ENCODE peak calls at places on chromosomes 1 and 21, in four cellular contexts. L, K, A and M are unnamed samples.

GRCh38 chr1:169995993-169996392 is 78.5 kb downstream of the KIFAP3 start:
- DNase-seq in A (no peak), K (no peak), L (no peak), M (no peak)

GRCh38 chr1:68459796-68460195 is 10.0 kb upstream of the RPE65 start:
- DNase-seq in K (no peak), L (no peak), A (peak; percentile 37), M (no peak)

GRCh38 chr1:1599919-1600860 is at the start of gene FNDC10:
- DNase-seq in K (no peak), L (no peak), A (no peak), M (no peak)

GRCh38 chr21:24899138-24899537 is 708.1 kb downstream of the MRPL39 start:
- DNase-seq in A (no peak), K (no peak), L (no peak), M (no peak)

GRCh38 chr1:77095231-77095630 is 124.0 kb downstream of the PIGK start:
- DNase-seq in K (no peak), L (no peak), A (no peak), M (no peak)

GRCh38 chr1:96306809-96307208 is 414.8 kb upstream of the PTBP2 start:
- DNase-seq in L (no peak), K (no peak), A (peak; percentile 71), M (no peak)

GRCh38 chr1:88302843-88303486 is 381.1 kb upstream of the PKN2 start:
- DNase-seq in L (no peak), A (peak; percentile 55), K (peak; percentile 58), M (peak; percentile 45)

GRCh38 chr1:200867018-200867811 is 5.6 kb upstream of the GPR25 start:
- DNase-seq in A (peak; percentile 61), K (no peak), L (no peak), M (no peak)

GRCh38 chr1:224622831-224623230 is 6.7 kb downstream of the CNIH3 start:
- DNase-seq in A (no peak), K (no peak), L (no peak), M (no peak)

GRCh38 chr1:2529776-2530500 is at the start of gene HES5:
- DNase-seq in K (peak; percentile 19), L (peak; percentile 96), A (no peak), M (no peak)

GRCh38 chr1:107250169-107250568 is 109.3 kb downstream of the NTNG1 start:
- DNase-seq in K (no peak), L (no peak), A (no peak), M (peak; percentile 43)

GRCh38 chr1:185369786-185370185 is 52.7 kb upstream of the IVNS1ABP start:
- DNase-seq in A (no peak), K (no peak), L (no peak), M (no peak)

GRCh38 chr1:7543718-7544090 is 227.4 kb upstream of the VAMP3 start:
- DNase-seq in A (no peak), K (no peak), L (no peak), M (no peak)

GRCh38 chr1:59976194-59977074 is 49.9 kb upstream of the CYP2J2 start:
- DNase-seq in A (peak; percentile 26), K (peak; percentile 81), L (peak; percentile 57), M (peak; percentile 60)

GRCh38 chr1:56464294-56464693 is 115.1 kb downstream of the PLPP3 start:
- DNase-seq in K (no peak), L (no peak), A (no peak), M (no peak)

GRCh38 chr1:10782491-10783244 is 13.8 kb downstream of the CASZ1 start:
- DNase-seq in A (no peak), L (no peak), K (no peak), M (no peak)

GRCh38 chr1:234607091-234608025 is 2.6 kb downstream of the IRF2BP2 start:
- DNase-seq in L (peak; percentile 64), A (no peak), K (peak; percentile 38), M (peak; percentile 75)

GRCh38 chr1:202923533-202923932 is 3.5 kb downstream of the KLHL12 start:
- DNase-seq in K (no peak), A (no peak), L (no peak), M (no peak)

GRCh38 chr1:14487671-14488070 is 110.8 kb upstream of the KAZN start:
- DNase-seq in A (no peak), K (peak; percentile 85), L (no peak), M (no peak)

GRCh38 chr1:230029244-230029643 is 37.8 kb upstream of the GALNT2 start:
- DNase-seq in L (no peak), A (no peak), K (no peak), M (no peak)

GRCh38 chr1:36161656-36162531 is 5.9 kb downstream of the MAP7D1 start:
- DNase-seq in K (peak; percentile 41), L (no peak), A (no peak), M (peak; percentile 80)

GRCh38 chr1:2463396-2463795 is 12.7 kb upstream of the PLCH2 start:
- DNase-seq in K (no peak), A (peak; percentile 25), L (no peak), M (no peak)

GRCh38 chr1:107145637-107146036 is 4.8 kb downstream of the NTNG1 start:
- DNase-seq in A (no peak), L (no peak), K (no peak), M (no peak)

GRCh38 chr21:25735895-25736597 is 1.3 kb downstream of the GABPA start:
- DNase-seq in L (no peak), K (peak; percentile 79), A (peak; percentile 42), M (peak; percentile 75)

GRCh38 chr1:237864338-237865244 is 26.1 kb downstream of the ZP4 start:
- DNase-seq in K (peak; percentile 75), L (peak; percentile 57), A (no peak), M (peak; percentile 70)

GRCh38 chr1:182784556-182785171 is 4.9 kb upstream of the NPL start:
- DNase-seq in K (peak; percentile 86), L (peak; percentile 31), A (peak; percentile 50), M (peak; percentile 59)

GRCh38 chr1:47995306-47996050 is 1.7 kb downstream of the TRABD2B start:
- DNase-seq in A (no peak), L (no peak), K (no peak), M (no peak)

GRCh38 chr1:94553323-94553730 is 11.8 kb upstream of the F3 start:
- DNase-seq in L (no peak), A (peak; percentile 65), K (no peak), M (peak; percentile 44)

GRCh38 chr21:39687069-39687468 is 57.9 kb upstream of the IGSF5 start:
- DNase-seq in A (no peak), K (no peak), L (no peak), M (no peak)

GRCh38 chr1:211343607-211344334 is 17.1 kb downstream of the TRAF5 start:
- DNase-seq in K (no peak), A (peak; percentile 31), L (no peak), M (peak; percentile 43)

GRCh38 chr1:21823980-21824702 is 12.1 kb downstream of the LDLRAD2 start:
- DNase-seq in L (no peak), A (no peak), K (no peak), M (no peak)

GRCh38 chr1:183569141-183569540 is 21.1 kb downstream of the NCF2 start:
- DNase-seq in A (peak; percentile 61), K (peak; percentile 73), L (no peak), M (peak; percentile 74)

GRCh38 chr1:66250483-66250882 is 283.5 kb upstream of the SGIP1 start:
- DNase-seq in L (no peak), K (peak; percentile 45), A (no peak), M (no peak)

GRCh38 chr21:46294647-46295176 is 8.6 kb downstream of the YBEY start:
- DNase-seq in A (peak; percentile 68), L (no peak), K (peak; percentile 40), M (peak; percentile 31)

GRCh38 chr21:36596174-36596573 is 102.7 kb upstream of the SIM2 start:
- DNase-seq in K (no peak), A (no peak), L (no peak), M (no peak)
- H2BK5ac ChIP-seq in K (no peak overlapping the region), A (no peak overlapping the region), L (no peak overlapping the region), M (no peak overlapping the region)

GRCh38 chr1:204104331-204105222 is 31.7 kb downstream of the SOX13 start:
- DNase-seq in L (no peak), K (peak; percentile 76), A (no peak), M (no peak)

GRCh38 chr1:204106825-204107224 is 33.9 kb downstream of the SOX13 start:
- DNase-seq in A (no peak), K (no peak), L (no peak), M (no peak)

GRCh38 chr1:204107892-204108291 is 35.0 kb downstream of the SOX13 start:
- DNase-seq in A (no peak), K (no peak), L (no peak), M (no peak)

GRCh38 chr1:204110894-204111633 is 38.1 kb downstream of the SOX13 start:
- DNase-seq in L (no peak), K (peak; percentile 95), A (no peak), M (peak; percentile 74)

GRCh38 chr1:204108312-204109141 is 35.6 kb downstream of the SOX13 start:
- DNase-seq in A (no peak), L (peak; percentile 94), K (no peak), M (peak; percentile 42)
- H2BK5ac ChIP-seq in A (no peak overlapping the region), L (no peak overlapping the region), K (no peak overlapping the region), M (no peak overlapping the region)

GRCh38 chr1:18681423-18681835 is 50.8 kb downstream of the PAX7 start:
- DNase-seq in L (no peak), A (peak; percentile 16), K (peak; percentile 73), M (peak; percentile 77)

GRCh38 chr1:18682375-18682774 is 51.7 kb downstream of the PAX7 start:
- DNase-seq in L (no peak), A (no peak), K (no peak), M (peak; percentile 31)

GRCh38 chr1:18673976-18674375 is 43.3 kb downstream of the PAX7 start:
- DNase-seq in A (no peak), L (no peak), K (no peak), M (no peak)

DNA sequence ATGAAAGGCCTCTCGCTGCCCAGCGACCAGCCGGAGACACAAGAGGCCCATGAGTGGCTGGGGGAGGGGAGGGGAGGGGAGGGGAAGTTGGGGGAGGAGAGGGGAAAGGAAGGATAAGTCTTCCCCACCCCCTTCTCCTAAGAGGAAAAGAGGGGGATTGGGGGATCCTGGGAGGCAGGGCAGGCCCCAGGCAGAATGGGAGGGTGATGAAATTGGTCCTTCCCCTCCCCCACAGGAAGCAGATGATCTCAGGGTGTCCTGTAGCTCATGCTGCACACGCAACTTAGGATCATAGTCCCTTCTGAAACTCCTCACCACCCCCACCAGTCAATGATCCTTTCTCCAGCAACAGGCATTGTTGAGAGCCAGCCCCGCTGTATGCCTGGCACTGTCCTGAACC is 45.8 kb downstream of the PAX7 start:
- DNase-seq in K (no peak), L (no peak), A (no peak), M (peak; percentile 56)
- H2BK5ac ChIP-seq in K (no peak overlapping the region), L (no peak overlapping the region), A (no peak overlapping the region), M (no peak overlapping the region)

GRCh38 chr1:206472886-206473285 is 2.6 kb downstream of the IKBKE start:
- DNase-seq in L (no peak), A (no peak), K (no peak), M (no peak)
- H2BK5ac ChIP-seq in L (no peak overlapping the region), A (peak overlapping the region; percentile 26), K (no peak overlapping the region), M (no peak overlapping the region)

GRCh38 chr1:227298532-227299174 is 19.6 kb downstream of the CDC42BPA start:
- DNase-seq in K (no peak), L (no peak), A (no peak), M (no peak)
- H2BK5ac ChIP-seq in K (no peak overlapping the region), L (no peak overlapping the region), A (peak overlapping the region; percentile 71), M (no peak overlapping the region)